ENCODE peak calls at places on chromosomes 11 and 22, in four cellular contexts. L, R, X and Z are unnamed samples.

GRCh38 chr11:33475999-33476398 is 218.8 kb downstream of the HIPK3 start:
- DNase-seq in L (no peak), R (peak), X (no peak), Z (peak)

GRCh38 chr22:45318168-45318557 is 8.4 kb downstream of the FAM118A start:
- DNase-seq in L (peak), R (peak), X (peak), Z (peak)

GRCh38 chr11:72008728-72009127 is 10.0 kb downstream of the IL18BP start:
- DNase-seq in L (no peak), X (no peak), R (no peak), Z (no peak)

GRCh38 chr11:116366980-116367640 is 405.7 kb downstream of the BUD13 start:
- DNase-seq in X (peak), L (no peak), R (no peak), Z (peak)

GRCh38 chr11:124863137-124863825 is 2.0 kb upstream of the ROBO3 start:
- DNase-seq in R (peak), X (peak), L (peak), Z (peak)

GRCh38 chr11:120710354-120711187 is 199.0 kb downstream of the GRIK4 start:
- DNase-seq in R (peak), L (no peak), X (peak), Z (peak)

GRCh38 chr11:121108413-121108812 is 7.4 kb downstream of the TECTA start:
- DNase-seq in X (no peak), R (no peak), L (no peak), Z (no peak)

GRCh38 chr11:43908191-43908590 is 27.6 kb downstream of the ALKBH3 start:
- DNase-seq in X (no peak), R (no peak), L (no peak), Z (no peak)

GRCh38 chr22:24208012-24208749 is 26.9 kb downstream of the SUSD2 start:
- DNase-seq in L (no peak), X (no peak), R (peak), Z (peak)

GRCh38 chr11:81658722-81659121 is 1074.9 kb downstream of the FAM181B start:
- DNase-seq in R (peak), L (no peak), X (peak), Z (peak)

GRCh38 chr11:8233691-8234424 is 29.8 kb downstream of the LMO1 start:
- DNase-seq in L (peak), R (peak), X (no peak), Z (no peak)

GRCh38 chr22:30830907-30831306 is 136.2 kb downstream of the OSBP2 start:
- DNase-seq in R (peak), X (peak), L (no peak), Z (peak)

GRCh38 chr11:57643802-57644201 is 5.9 kb downstream of the YPEL4 start:
- DNase-seq in R (peak), L (no peak), X (no peak), Z (peak)

GRCh38 chr22:49473286-49473685 is 354.4 kb downstream of the BRD1 start:
- DNase-seq in R (no peak), X (no peak), L (no peak), Z (no peak)

GRCh38 chr11:96464695-96465307 is 75.0 kb downstream of the JRKL start:
- DNase-seq in R (peak), L (no peak), X (peak), Z (peak)

GRCh38 chr11:120027546-120028180 is 110.2 kb downstream of the TRIM29 start:
- DNase-seq in L (no peak), X (no peak), R (no peak), Z (no peak)

DNA sequence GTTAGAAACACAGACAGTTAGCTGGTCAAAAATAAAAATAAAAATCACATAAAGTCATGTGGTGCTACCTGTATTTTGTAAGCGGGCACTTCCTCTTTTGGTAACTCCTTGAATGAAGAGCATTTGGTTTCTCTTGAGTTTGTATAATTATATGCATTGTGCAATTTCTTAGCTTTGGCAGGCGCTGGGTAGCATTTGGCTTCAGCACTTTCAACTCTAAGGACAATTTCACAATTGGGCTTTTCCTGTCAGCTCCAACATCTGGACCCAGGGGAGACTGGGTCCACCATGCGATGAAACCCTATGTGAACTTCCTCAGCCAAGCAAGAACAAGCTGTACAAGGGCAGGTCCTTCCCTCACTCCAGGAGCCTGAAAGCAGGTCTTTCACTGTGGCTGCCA is 169.1 kb downstream of the RRAS2 start:
- DNase-seq in X (no peak), R (no peak), L (no peak), Z (peak)
- H3K4me3 ChIP-seq in X (no peak), R (no peak), L (no peak), Z (no peak)

DNA sequence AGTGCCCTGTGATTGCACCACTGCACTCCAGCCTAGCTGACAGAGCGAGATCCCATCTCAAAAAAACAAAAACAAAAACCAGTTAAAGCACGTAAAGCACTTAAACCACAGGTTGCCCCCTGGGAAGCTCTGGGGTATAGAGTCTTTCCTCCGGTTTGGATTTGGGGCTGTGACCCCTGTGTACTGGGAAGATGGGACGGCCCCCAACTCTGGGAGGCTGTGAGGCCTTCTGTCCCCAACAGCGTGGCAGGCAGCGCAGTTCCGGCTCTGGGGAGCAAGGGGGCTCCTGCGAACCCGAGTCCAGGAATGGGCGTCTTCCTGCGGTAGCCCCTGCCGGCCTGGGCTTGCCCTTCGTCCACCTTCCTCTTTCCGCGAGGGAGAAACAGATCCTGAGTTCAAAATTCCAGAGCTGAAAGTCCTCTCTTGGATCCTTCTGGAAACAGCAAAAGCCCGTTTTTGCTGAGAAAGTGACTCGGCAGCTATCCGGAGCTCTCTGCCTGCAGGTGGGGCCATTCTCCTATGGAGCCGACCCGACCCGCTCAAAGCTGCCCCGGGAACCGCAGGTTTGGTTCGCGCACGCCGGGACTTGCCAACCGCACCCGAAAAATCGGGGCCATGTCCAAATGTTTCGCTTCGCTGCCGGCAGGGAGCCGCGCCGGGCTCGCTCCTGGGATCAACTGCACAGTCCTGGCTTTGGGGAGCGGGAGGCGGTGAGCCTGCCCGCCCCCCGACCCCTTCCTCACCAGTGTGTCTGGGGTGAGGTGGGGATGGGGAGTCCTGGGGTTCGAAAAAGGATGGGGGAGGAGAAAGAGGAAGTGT is 36.3 kb upstream of the POLA2 start:
- DNase-seq in X (peak), L (peak), R (peak), Z (peak)
- TF ChIP-seq CTCF in X (peak), L (peak), R (peak), Z (peak)

GRCh38 chr22:40328551-40328950 is 17.7 kb upstream of the ADSL start:
- DNase-seq in X (no peak), R (no peak), L (no peak), Z (no peak)

GRCh38 chr22:40325315-40325714 is 21.0 kb upstream of the ADSL start:
- DNase-seq in X (no peak), L (no peak), R (no peak), Z (no peak)

GRCh38 chr22:40329021-40329456 is 17.3 kb upstream of the ADSL start:
- DNase-seq in L (no peak), R (no peak), X (no peak), Z (no peak)

GRCh38 chr22:40329466-40329865 is 16.8 kb upstream of the ADSL start:
- DNase-seq in L (no peak), X (no peak), R (no peak), Z (no peak)

DNA sequence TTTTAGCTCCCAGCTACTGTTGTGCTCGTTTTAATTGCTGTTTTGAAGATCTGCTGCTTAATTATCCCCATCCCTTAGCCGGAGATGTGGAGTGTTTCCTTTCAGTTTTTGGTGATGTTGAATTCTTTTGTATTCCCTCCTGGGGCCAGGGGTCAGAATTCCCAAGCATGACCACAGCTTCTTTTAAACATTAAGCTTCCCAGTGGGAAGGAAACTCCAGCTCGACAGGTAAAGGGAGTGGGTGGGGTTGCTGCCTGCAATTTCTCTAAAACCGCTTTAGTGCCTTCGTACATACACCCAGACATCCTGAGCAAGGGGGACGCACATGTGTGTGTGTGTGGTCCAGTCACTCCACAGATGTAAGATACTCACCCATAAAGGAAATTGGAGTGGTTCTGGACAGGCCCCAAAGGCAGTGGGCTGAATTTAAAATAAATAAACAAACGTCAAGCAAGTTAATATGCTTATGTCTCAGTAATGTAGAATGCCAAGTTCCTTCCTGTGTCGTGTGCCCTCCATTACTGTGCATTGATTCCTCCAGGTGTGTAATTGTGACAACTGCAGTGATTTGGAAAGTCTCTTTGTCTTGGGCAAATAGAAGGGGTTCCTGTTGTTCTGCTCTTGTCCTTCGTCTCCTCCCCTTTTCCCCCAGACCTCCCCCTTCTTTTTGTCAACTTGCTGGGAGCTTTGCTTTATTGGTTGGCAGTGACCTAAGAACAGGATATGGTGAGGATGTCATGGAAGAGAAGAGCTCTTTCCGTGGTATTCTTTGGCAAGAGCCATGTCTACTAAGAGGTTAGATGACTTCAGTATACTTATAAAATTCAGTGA is 19.2 kb upstream of the ADSL start:
- DNase-seq in X (peak), L (no peak), R (peak), Z (peak)
- H3K4me3 ChIP-seq in X (no peak), L (no peak), R (no peak), Z (no peak)

GRCh38 chr11:6268811-6269210 is 9.2 kb downstream of the CCKBR start:
- DNase-seq in X (no peak), L (no peak), R (peak), Z (no peak)

GRCh38 chr11:6273188-6273587 is 13.6 kb downstream of the CCKBR start:
- DNase-seq in R (no peak), L (no peak), X (no peak), Z (no peak)

GRCh38 chr11:6271598-6271997 is 12.0 kb downstream of the CCKBR start:
- DNase-seq in X (no peak), R (no peak), L (no peak), Z (no peak)

GRCh38 chr11:6270584-6271246 is 11.1 kb downstream of the CCKBR start:
- DNase-seq in R (no peak), X (peak), L (no peak), Z (no peak)

GRCh38 chr11:6269994-6270393 is 10.4 kb downstream of the CCKBR start:
- DNase-seq in R (no peak), X (peak), L (no peak), Z (no peak)
- TF ChIP-seq CTCF in R (no peak), X (peak), L (peak), Z (no peak)

GRCh38 chr11:123069878-123070821 is 8.2 kb upstream of the HSPA8 start:
- DNase-seq in L (no peak), R (no peak), X (no peak), Z (no peak)
- H3K4me3 ChIP-seq in L (peak), R (no peak), X (peak), Z (no peak)

DNA sequence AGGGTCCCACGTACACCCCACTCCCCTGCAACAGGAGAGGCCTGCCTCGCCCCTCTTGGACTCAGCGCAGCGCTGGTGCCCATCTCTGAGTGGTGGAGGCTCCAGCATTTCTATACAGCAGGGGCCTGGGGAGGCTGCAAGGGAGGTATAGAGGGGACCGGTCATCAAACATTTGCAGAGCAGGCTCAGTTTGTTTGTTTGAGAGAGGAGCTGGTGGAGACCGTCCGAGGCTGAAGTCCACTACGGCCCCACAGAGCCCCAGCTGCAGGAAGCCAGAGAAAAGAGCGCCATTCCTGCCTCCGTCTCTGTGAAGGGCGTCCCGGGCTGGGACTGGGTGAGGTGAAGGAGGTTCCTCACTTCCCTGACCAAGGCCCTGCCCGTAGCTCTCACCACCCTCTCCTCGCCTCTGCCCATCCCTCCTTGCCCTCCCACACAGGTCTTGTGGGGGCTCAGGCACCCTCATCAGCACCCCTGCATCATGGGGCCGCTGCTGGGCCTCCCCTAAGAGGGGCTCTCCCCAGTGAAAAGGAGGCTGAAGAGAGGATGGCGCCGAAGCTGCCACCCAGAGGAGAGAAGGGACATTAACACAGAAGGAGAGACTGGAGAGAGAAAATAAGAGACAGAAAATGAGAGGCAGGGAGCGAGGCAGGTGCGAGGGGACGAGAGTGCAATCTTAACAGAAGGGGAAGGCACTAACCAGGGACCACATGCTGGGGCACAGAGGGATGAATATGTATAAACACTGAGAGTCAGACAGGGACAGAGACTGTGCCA is 24.6 kb downstream of the RPUSD4 start:
- DNase-seq in X (peak), L (no peak), R (no peak), Z (no peak)
- TF ChIP-seq CTCF in X (peak), L (no peak), R (no peak), Z (peak)

GRCh38 chr11:64089915-64090810 is 54.4 kb downstream of the FLRT1 start:
- DNase-seq in R (no peak), X (no peak), L (no peak), Z (no peak)
- H3K4me3 ChIP-seq in R (no peak), X (no peak), L (no peak), Z (no peak)

GRCh38 chr11:114472661-114473060 is 33.4 kb downstream of the REXO2 start:
- DNase-seq in X (no peak), L (no peak), R (no peak), Z (no peak)
- TF ChIP-seq CTCF in X (no peak), L (no peak), R (no peak), Z (no peak)

DNA sequence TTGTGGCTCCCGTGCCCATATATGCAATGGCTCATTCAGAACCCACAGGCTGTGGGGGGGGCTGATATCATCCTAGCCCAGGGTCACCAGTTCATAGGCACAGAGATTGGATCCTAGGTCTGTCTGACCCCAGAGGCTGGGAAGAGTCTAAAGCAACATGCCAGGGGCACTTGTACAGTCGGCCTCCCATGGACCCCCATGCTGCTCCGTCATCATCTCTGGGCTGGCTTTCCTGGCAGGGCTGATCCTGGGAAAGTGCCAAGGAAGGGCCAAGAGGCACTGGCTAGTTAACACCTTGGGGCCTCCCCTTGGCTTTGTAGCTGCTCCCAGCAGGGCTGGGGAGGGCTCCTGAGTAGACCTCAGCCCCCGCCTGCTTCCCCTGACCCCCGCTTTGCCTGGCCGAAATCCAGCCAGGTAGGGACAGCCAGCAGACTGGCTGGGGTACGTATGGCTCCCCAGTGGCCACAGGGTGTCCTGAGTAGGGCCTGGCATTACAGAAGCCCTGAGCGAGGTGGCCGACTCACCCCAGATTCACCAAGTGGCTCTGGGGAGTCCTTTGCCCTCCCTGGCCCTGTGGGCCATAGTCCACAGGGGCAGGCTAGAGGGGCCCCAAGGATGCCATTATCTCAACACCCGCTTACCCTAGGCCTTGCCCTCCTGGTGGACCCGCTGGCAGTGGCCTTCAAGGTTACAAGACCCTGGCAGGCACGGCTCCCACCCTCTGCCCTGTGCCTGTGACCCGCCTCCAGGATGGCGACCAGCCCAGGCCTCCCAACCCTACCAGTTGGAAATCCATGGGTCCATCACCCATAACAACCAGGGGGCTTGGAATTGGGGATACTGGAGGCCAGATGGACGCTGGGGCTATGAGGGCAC is 22.5 kb downstream of the FADS3 start:
- DNase-seq in X (no peak), L (no peak), R (no peak), Z (no peak)
- H3K4me3 ChIP-seq in X (no peak), L (no peak), R (no peak), Z (no peak)

GRCh38 chr11:70226967-70227366 is 23.9 kb downstream of the FADD start:
- DNase-seq in X (peak), L (peak), R (no peak), Z (no peak)
- TF ChIP-seq CTCF in X (peak), L (peak), R (peak), Z (peak)